ENCODE peak calls at places on chromosomes 13 and 19, in ten cellular contexts. G is neural crest cell, R is PC-3, M is thoracic aorta, P is A549, U is left ventricle myocardium inferior, Q is AG09309, S is body of pancreas, T is tibial artery, J is hepatocyte. Z is an unnamed sample.
A peak's percentile ranks its signal among the peaks of the same experiment; 100 is the strongest.

GRCh38 chr19:39828634-39829032 is 5.3 kb downstream of the DYRK1B start:
- DNase-seq in G (no peak), R (no peak), M (no peak), P (no peak), U (no peak), Q (no peak), S (no peak), T (no peak), J (no peak), Z (no peak)

GRCh38 chr13:61988810-61989209 is 573.2 kb upstream of the PCDH20 start:
- DNase-seq in G (no peak), R (no peak), M (no peak), P (no peak), U (no peak), Q (no peak), S (no peak), T (no peak), J (no peak), Z (no peak)

GRCh38 chr13:37129867-37130266 is 24.4 kb upstream of the CSNK1A1L start:
- DNase-seq in G (no peak), R (no peak), M (no peak), P (no peak), U (no peak), Q (no peak), S (no peak), T (no peak), J (peak; percentile 10), Z (no peak)

GRCh38 chr13:21675095-21676007 is 4.5 kb downstream of the FGF9 start:
- DNase-seq in G (peak; percentile 3), R (no peak), M (no peak), P (no peak), U (peak; percentile 32), Q (no peak), S (peak; percentile 66), T (no peak), J (peak; percentile 61), Z (no peak)

GRCh38 chr19:56885173-56885679 is 44.7 kb upstream of the PEG3 start:
- DNase-seq in G (no peak), R (no peak), M (no peak), P (no peak), U (no peak), Q (no peak), S (no peak), T (no peak), J (no peak), Z (no peak)

GRCh38 chr19:55210120-55210493 is 806 bp upstream of the PTPRH start:
- DNase-seq in G (no peak), R (peak; percentile 99), M (no peak), P (peak; percentile 91), U (no peak), Q (peak; percentile 94), S (peak; percentile 81), T (no peak), J (peak; percentile 79), Z (peak; percentile 96)

GRCh38 chr13:24215732-24216131 is 55.2 kb downstream of the SPATA13 start:
- DNase-seq in G (no peak), R (peak; percentile 37), M (no peak), P (no peak), U (peak; percentile 31), Q (peak; percentile 4), S (peak; percentile 92), T (no peak), J (no peak), Z (no peak)

GRCh38 chr19:13610042-13610691 is 103.9 kb upstream of the CACNA1A start:
- DNase-seq in G (no peak), R (peak; percentile 26), M (no peak), P (no peak), U (no peak), Q (no peak), S (peak; percentile 45), T (no peak), J (peak; percentile 32), Z (no peak)

GRCh38 chr13:50910483-50910805 is 853 bp downstream of the RNASEH2B start:
- DNase-seq in G (peak; percentile 30), R (peak; percentile 25), M (no peak), P (peak; percentile 25), U (no peak), Q (no peak), S (peak; percentile 47), T (peak; percentile 77), J (no peak), Z (peak; percentile 5)

DNA sequence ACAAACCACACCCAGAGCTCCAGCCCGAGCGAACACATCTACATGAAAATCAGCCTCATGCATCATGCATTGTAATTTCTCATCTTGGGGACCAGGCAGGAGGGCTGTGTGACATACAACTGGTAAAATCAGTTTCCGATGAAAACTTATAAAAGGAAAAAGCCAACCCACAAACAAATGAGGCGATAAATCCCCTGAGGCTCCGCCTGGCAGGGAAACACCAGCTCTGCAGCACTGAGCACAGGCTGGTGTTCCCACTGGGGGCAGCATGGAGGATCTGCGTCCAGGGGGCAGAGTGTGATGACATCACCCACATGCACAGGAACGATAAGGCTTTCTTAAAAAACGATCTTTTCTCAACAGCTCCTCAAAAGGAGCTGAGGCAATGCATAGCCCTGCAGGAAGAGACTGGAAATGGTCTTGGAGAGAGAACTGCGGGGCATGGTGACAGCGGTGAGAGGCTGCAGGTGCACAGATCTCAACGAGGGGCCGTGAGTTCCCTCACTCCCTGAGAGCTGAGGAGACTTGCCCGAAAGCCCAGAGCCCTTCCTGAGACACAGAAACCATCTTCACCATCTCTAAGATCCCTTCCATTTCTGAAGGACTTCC is 24.6 kb downstream of the SH3GL1 start:
- DNase-seq in G (no peak), R (peak; percentile 60), M (no peak), P (no peak), U (no peak), Q (peak; percentile 49), S (peak; percentile 66), T (peak; percentile 89), J (peak; percentile 80), Z (peak; percentile 82)
- TF ChIP-seq CTCF in G (peak; percentile 55), R (peak; percentile 55), M (peak; percentile 52), P (no peak), U (no peak), Q (peak; percentile 62), S (peak; percentile 40), T (peak; percentile 41), J (peak; percentile 42), Z (peak; percentile 75)

DNA sequence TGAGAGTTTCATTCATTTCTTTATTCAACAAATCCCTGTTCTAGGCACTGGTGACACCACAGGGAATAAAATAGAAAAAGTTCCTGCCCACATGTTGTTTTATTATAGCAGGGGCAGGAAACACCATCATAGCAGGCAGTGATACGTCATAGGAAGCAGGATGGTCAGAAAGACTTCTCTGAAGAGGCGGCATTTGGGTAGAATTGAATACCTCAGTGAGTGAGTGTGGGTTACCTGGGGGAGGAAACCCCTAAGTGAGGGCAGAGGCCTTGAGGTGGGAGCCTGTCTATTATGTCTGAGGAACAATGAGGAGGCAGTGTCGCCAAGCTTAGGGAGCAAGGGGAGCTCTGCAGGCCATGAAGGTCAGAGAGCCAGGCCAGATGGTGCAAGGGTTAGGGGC is 185.6 kb upstream of the KL start:
- DNase-seq in G (no peak), R (no peak), M (no peak), P (no peak), U (no peak), Q (no peak), S (no peak), T (no peak), J (no peak), Z (no peak)
- TF ChIP-seq CTCF in G (no peak), R (no peak), M (no peak), P (no peak), U (no peak), Q (no peak), S (no peak), T (no peak), J (no peak), Z (no peak)

DNA sequence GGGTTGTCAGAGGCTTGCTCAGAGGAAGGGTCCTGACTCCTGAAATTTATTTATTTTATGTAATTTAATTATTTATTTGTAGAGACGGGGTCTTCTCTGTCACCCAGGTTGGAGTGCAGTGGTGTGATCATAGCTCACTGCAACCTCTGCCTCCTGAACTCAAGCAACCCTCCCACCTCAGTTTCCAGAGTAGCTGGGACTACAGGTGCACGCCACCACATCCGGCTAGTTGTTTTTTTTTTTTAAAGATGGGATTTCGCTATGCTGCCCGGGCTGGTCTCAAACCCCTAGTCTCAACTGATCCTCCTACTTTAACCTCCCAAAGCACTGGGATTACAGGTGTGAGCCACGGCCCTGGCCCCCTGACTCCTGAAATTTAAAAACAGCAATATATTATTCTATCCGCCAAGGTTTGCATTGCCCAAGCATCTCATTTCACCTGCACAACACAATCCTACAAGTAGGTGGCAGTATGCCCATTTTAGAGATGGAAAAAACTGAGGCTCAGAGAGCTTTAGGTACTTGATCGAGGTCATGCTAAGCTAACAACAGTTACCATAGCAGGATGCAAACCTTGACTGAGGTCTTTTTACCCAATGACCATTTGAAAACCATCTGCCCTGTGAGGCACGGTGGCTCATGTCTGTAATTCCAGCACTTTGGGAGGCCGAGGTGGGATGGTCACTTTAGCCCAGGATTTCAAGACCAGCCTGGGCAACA is 18.1 kb downstream of the ARHGEF18 start:
- DNase-seq in G (no peak), R (peak; percentile 90), M (no peak), P (peak; percentile 41), U (no peak), Q (no peak), S (peak; percentile 26), T (no peak), J (no peak), Z (peak; percentile 16)
- TF ChIP-seq CTCF in G (peak; percentile 54), R (peak; percentile 77), M (peak; percentile 13), P (peak; percentile 45), U (peak; percentile 33), Q (peak; percentile 37), S (peak; percentile 44), T (peak; percentile 23), J (peak; percentile 28), Z (peak; percentile 67)

DNA sequence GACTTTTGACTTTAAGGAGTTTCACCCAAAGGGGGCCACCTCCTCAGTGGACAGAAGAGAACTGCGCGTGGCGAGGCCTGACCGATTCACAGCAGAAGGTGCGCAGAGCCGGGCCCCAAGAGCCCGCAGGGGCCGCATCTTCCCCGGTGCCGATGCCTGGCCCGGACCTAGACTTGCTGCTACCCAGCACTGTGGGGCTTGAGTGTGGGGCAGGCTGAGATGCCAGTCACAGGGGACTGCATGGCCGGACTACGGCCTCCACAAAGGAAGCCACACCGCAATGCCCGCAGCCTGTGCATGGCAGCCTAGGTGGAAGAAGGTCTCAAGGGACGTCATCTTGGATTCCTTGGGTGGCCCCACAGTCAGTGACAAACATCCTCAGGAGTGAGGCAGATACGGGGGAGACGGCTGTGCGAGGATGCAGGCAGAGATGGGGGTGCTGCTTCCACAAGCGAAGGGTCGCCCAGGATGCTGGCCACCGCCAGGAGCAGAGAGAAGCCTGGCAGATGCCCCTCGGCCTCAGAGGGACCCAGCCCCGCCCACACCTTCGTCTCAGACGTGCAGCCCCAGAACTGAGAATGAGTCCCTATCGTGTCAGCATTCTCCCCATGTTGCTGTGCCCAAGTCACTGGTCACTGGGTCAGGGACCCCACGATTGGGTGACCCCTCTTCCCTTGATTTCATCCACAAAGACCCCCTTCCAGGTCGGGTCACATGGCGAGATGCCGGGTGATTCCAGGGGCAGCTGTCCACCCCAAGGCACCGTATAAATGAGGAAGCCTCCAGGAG is 16.9 kb downstream of the MOB3A start:
- DNase-seq in G (no peak), R (no peak), M (no peak), P (no peak), U (no peak), Q (no peak), S (no peak), T (no peak), J (no peak), Z (no peak)
- TF ChIP-seq CTCF in G (no peak), R (no peak), M (no peak), P (no peak), U (no peak), Q (no peak), S (no peak), T (no peak), J (no peak), Z (no peak)

DNA sequence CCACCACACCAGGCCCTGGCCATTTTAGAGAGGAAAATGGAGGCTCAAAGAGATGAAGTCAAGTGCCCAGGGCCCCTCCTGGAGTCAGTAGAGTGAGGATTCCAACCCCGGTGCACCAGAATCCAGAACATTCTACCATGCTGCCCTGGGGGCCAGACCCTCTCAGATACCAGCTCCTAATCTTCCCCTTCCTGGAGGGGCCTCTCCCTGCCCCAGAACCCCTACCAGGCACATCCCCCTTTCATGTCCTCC is 11.1 kb downstream of the CAPN12 start:
- DNase-seq in G (no peak), R (no peak), M (no peak), P (no peak), U (no peak), Q (no peak), S (no peak), T (no peak), J (no peak), Z (no peak)
- TF ChIP-seq CTCF in G (no peak), R (no peak), M (no peak), P (no peak), U (no peak), Q (no peak), S (no peak), T (no peak), J (no peak), Z (no peak)

Z was measured in HFFc6.